ENCODE peak calls at places on chromosomes 1 and 21, in five cellular contexts. A, K, V, G and D are unnamed samples.

GRCh38 chr1:104905322-104905721 is 1155.6 kb downstream of the AMY1C start:
- DNase-seq in A (no peak), G (no peak), V (no peak), K (no peak), D (no peak)

GRCh38 chr1:21818661-21819060 is 6.6 kb downstream of the LDLRAD2 start:
- DNase-seq in V (peak), K (no peak), A (peak), G (peak), D (no peak)

GRCh38 chr1:27884182-27884954 is 12.0 kb downstream of the THEMIS2 start:
- DNase-seq in V (no peak), K (no peak), A (no peak), G (no peak), D (no peak)

GRCh38 chr1:193406901-193407300 is 220.5 kb upstream of the B3GALT2 start:
- DNase-seq in A (peak), K (no peak), G (peak), V (no peak), D (no peak)

GRCh38 chr1:43539726-43540434 is 9.2 kb downstream of the PTPRF start:
- DNase-seq in V (no peak), A (no peak), G (no peak), K (no peak), D (no peak)

GRCh38 chr1:203354246-203354645 is 3.3 kb upstream of the FMOD start:
- DNase-seq in V (no peak), G (no peak), A (no peak), K (no peak), D (no peak)

GRCh38 chr1:227318852-227319607 is 738 bp upstream of the CDC42BPA start:
- DNase-seq in A (peak), G (no peak), K (peak), V (peak), D (peak)

GRCh38 chr1:72366473-72366872 is 84.1 kb upstream of the NEGR1 start:
- DNase-seq in V (no peak), K (peak), G (peak), A (no peak), D (no peak)

GRCh38 chr1:9900142-9901043 is 9.7 kb downstream of the CTNNBIP1 start:
- DNase-seq in V (no peak), G (no peak), A (no peak), K (peak), D (peak)

GRCh38 chr1:209769956-209770355 is 14.1 kb downstream of the TRAF3IP3 start:
- DNase-seq in K (no peak), A (no peak), V (no peak), G (no peak), D (no peak)

GRCh38 chr1:26356106-26356505 is 2.2 kb upstream of the CRYBG2 start:
- DNase-seq in V (no peak), K (no peak), A (no peak), G (no peak), D (no peak)

GRCh38 chr1:43587594-43587993 is 56.9 kb downstream of the PTPRF start:
- DNase-seq in G (no peak), V (no peak), K (no peak), A (no peak), D (peak)

GRCh38 chr1:182687361-182687760 is 3.0 kb upstream of the RGS8 start:
- DNase-seq in A (no peak), V (no peak), G (no peak), K (no peak), D (no peak)

GRCh38 chr1:22452401-22452963 is 831 bp downstream of the ZBTB40 start:
- DNase-seq in G (no peak), K (no peak), A (no peak), V (no peak), D (peak)

GRCh38 chr1:76390451-76390850 is 315.9 kb downstream of the ST6GALNAC3 start:
- DNase-seq in K (no peak), V (no peak), A (no peak), G (no peak), D (no peak)

GRCh38 chr1:108661030-108661609 is at the start of gene HENMT1:
- DNase-seq in V (peak), K (peak), G (peak), A (peak), D (peak)

GRCh38 chr1:20472860-20473711 is 12.9 kb downstream of the CAMK2N1 start:
- DNase-seq in A (peak), V (peak), G (no peak), K (no peak), D (peak)

GRCh38 chr1:29647581-29647980 is 411.3 kb downstream of the PTPRU start:
- DNase-seq in V (no peak), K (no peak), G (no peak), A (no peak), D (no peak)

GRCh38 chr21:31557956-31558838 is 101.3 kb upstream of the SOD1 start:
- DNase-seq in K (peak), G (no peak), A (peak), V (peak), D (no peak)

GRCh38 chr1:230326971-230327891 is 98.9 kb downstream of the PGBD5 start:
- DNase-seq in A (no peak), G (no peak), V (no peak), K (no peak), D (no peak)

GRCh38 chr1:213055087-213055591 is 4.1 kb downstream of the RPS6KC1 start:
- DNase-seq in G (no peak), V (no peak), A (no peak), K (no peak), D (no peak)

GRCh38 chr1:234890694-234891093 is 237.9 kb downstream of the TOMM20 start:
- DNase-seq in V (no peak), K (no peak), A (no peak), G (no peak), D (no peak)

GRCh38 chr1:43980255-43981134 is 1.5 kb downstream of the B4GALT2 start:
- DNase-seq in K (peak), V (no peak), G (no peak), A (no peak), D (no peak)

GRCh38 chr1:12433323-12434053 is 184.5 kb downstream of the DHRS3 start:
- DNase-seq in G (no peak), K (peak), V (no peak), A (peak), D (peak)

GRCh38 chr1:56376188-56376984 is 203.0 kb downstream of the PLPP3 start:
- DNase-seq in G (no peak), V (no peak), A (peak), K (peak), D (peak)

GRCh38 chr1:77888429-77889239 is at the start of gene NEXN:
- DNase-seq in G (peak), A (peak), V (peak), K (peak), D (peak)

GRCh38 chr1:33220701-33221384 is 35.4 kb upstream of the ZNF362 start:
- DNase-seq in V (peak), G (no peak), A (peak), K (peak), D (no peak)

GRCh38 chr1:170620164-170620563 is 43.8 kb upstream of the PRRX1 start:
- DNase-seq in A (no peak), V (no peak), K (no peak), G (no peak), D (no peak)

GRCh38 chr1:184158911-184159701 is 107.6 kb downstream of the TSEN15 start:
- DNase-seq in A (peak), V (no peak), G (no peak), K (no peak), D (no peak)

GRCh38 chr1:7207875-7208646 is 422.8 kb downstream of the CAMTA1 start:
- DNase-seq in A (peak), V (peak), K (no peak), G (peak), D (peak)

GRCh38 chr1:59678809-59679228 is 135.9 kb upstream of the HOOK1 start:
- DNase-seq in V (no peak), K (no peak), G (no peak), A (no peak), D (no peak)

GRCh38 chr1:178354816-178355215 is 141.9 kb downstream of the CLEC20A start:
- DNase-seq in A (no peak), G (no peak), K (no peak), V (no peak), D (no peak)

GRCh38 chr1:111730282-111730681 is 8.9 kb downstream of the INKA2 start:
- DNase-seq in G (no peak), A (no peak), V (no peak), K (peak), D (no peak)

GRCh38 chr1:197213193-197213592 is 54.9 kb upstream of the CRB1 start:
- DNase-seq in K (no peak), V (no peak), A (no peak), G (no peak), D (no peak)

GRCh38 chr1:226349801-226350503 is 41.0 kb upstream of the LIN9 start:
- DNase-seq in K (no peak), V (no peak), A (no peak), G (no peak), D (no peak)